ENCODE peak calls at places on chromosome 9, in seven cellular contexts. T is breast epithelium; L is IMR-90; K is fibroblast of mammary gland; H is dorsolateral prefrontal cortex; Q is transverse colon; E is CD8-positive, alpha-beta T cell. Z is an unnamed sample.

GRCh38 chr9:79985276-79985675 is 413.5 kb downstream of the TLE4 start:
- DNase-seq in L (no peak), H (no peak), K (no peak), E (no peak), Q (no peak), T (no peak), Z (no peak)

GRCh38 chr9:20620658-20621552 is 1.4 kb downstream of the MLLT3 start:
- DNase-seq in K (peak; percentile 27), T (peak; percentile 53), E (peak; percentile 66), Q (peak; percentile 48), H (peak; percentile 15), L (peak; percentile 53), Z (peak; percentile 36)

GRCh38 chr9:20197976-20198685 is 409.3 kb upstream of the SLC24A2 start:
- DNase-seq in E (no peak), H (no peak), Q (peak; percentile 65), L (no peak), K (peak; percentile 71), T (no peak), Z (no peak)

GRCh38 chr9:106874657-106875056 is 11.7 kb downstream of the ZNF462 start:
- DNase-seq in Q (no peak), T (no peak), E (no peak), K (peak; percentile 58), L (peak; percentile 50), H (no peak), Z (no peak)

GRCh38 chr9:70021026-70021571 is 22.5 kb upstream of the MAMDC2 start:
- DNase-seq in E (no peak), K (peak; percentile 93), L (peak; percentile 97), T (no peak), H (no peak), Q (no peak), Z (no peak)

GRCh38 chr9:120909904-120910303 is 16.7 kb downstream of the TRAF1 start:
- DNase-seq in K (no peak), T (no peak), H (no peak), E (peak; percentile 74), L (no peak), Q (no peak), Z (no peak)

GRCh38 chr9:123753669-123754307 is 176.1 kb downstream of the DENND1A start:
- DNase-seq in T (no peak), L (no peak), E (no peak), Q (no peak), H (no peak), K (no peak), Z (no peak)

GRCh38 chr9:130820135-130820738 is 14.8 kb upstream of the ABL1 start:
- DNase-seq in E (no peak), H (no peak), L (no peak), K (no peak), Q (no peak), T (no peak), Z (no peak)

GRCh38 chr9:133125706-133126696 is 5.0 kb upstream of the RALGDS start:
- DNase-seq in E (no peak), H (no peak), Q (peak; percentile 45), L (peak; percentile 60), T (no peak), K (peak; percentile 74), Z (no peak)

GRCh38 chr9:121895274-121895835 is 197.8 kb downstream of the TTLL11 start:
- DNase-seq in Q (no peak), K (no peak), H (no peak), L (no peak), T (no peak), E (no peak), Z (no peak)

GRCh38 chr9:123871781-123872180 is 58.1 kb downstream of the DENND1A start:
- DNase-seq in H (no peak), Q (no peak), L (no peak), T (no peak), E (no peak), K (no peak), Z (no peak)

GRCh38 chr9:134895849-134896833 is 15.5 kb downstream of the FCN2 start:
- DNase-seq in E (no peak), L (peak; percentile 75), T (peak; percentile 67), H (no peak), Q (no peak), K (peak; percentile 91), Z (no peak)

GRCh38 chr9:106885451-106885850 is 22.5 kb downstream of the ZNF462 start:
- DNase-seq in T (no peak), E (no peak), Q (no peak), H (no peak), K (peak; percentile 98), L (peak; percentile 95), Z (no peak)

GRCh38 chr9:13351768-13352386 is 72.4 kb upstream of the MPDZ start:
- DNase-seq in K (peak; percentile 74), Q (no peak), T (no peak), H (no peak), E (no peak), L (peak; percentile 65), Z (no peak)

GRCh38 chr9:68653141-68653595 is 51.9 kb upstream of the PIP5K1B start:
- DNase-seq in L (no peak), T (no peak), Q (no peak), E (no peak), H (no peak), K (no peak), Z (no peak)

GRCh38 chr9:25003686-25004085 is 458.0 kb upstream of the IZUMO3 start:
- DNase-seq in T (no peak), E (no peak), H (no peak), Q (no peak), L (no peak), K (no peak), Z (no peak)

GRCh38 chr9:35813434-35814105 is 1.3 kb downstream of the HINT2 start:
- DNase-seq in T (no peak), K (peak; percentile 39), E (no peak), H (no peak), L (peak; percentile 32), Q (no peak), Z (no peak)

GRCh38 chr9:133709716-133710571 is 28.2 kb downstream of the SARDH start:
- DNase-seq in K (no peak), T (no peak), L (no peak), E (no peak), H (no peak), Q (no peak), Z (peak; percentile 11)

GRCh38 chr9:127085186-127085585 is 37.2 kb downstream of the ANGPTL2 start:
- DNase-seq in K (no peak), E (no peak), Q (no peak), H (no peak), T (no peak), L (no peak), Z (no peak)

GRCh38 chr9:127087411-127087810 is 35.0 kb downstream of the ANGPTL2 start:
- DNase-seq in L (no peak), Q (no peak), T (no peak), K (no peak), E (no peak), H (no peak), Z (no peak)

GRCh38 chr9:127087836-127088235 is 34.6 kb downstream of the ANGPTL2 start:
- DNase-seq in L (no peak), Q (no peak), E (no peak), T (no peak), H (no peak), K (no peak), Z (no peak)

GRCh38 chr9:127088724-127089615 is 33.5 kb downstream of the ANGPTL2 start:
- DNase-seq in E (no peak), Q (no peak), L (no peak), H (no peak), T (no peak), K (no peak), Z (no peak)

GRCh38 chr9:127086771-127087170 is 35.7 kb downstream of the ANGPTL2 start:
- DNase-seq in L (no peak), H (no peak), T (no peak), Q (no peak), K (no peak), E (no peak), Z (no peak)
- TF ChIP-seq CTCF in L (no peak), H (no peak), T (no peak), Q (no peak), K (no peak), E (no peak), Z (no peak)

GRCh38 chr9:127501821-127502343 is 50.6 kb downstream of the LRSAM1 start:
- DNase-seq in L (peak; percentile 35), Q (no peak), H (no peak), E (no peak), K (no peak), T (no peak), Z (no peak)

GRCh38 chr9:127502706-127503378 is 51.5 kb downstream of the LRSAM1 start:
- DNase-seq in L (no peak), Q (no peak), H (no peak), K (no peak), E (no peak), T (no peak), Z (no peak)

GRCh38 chr9:127498298-127498697 is 47.0 kb downstream of the LRSAM1 start:
- DNase-seq in L (no peak), K (no peak), H (no peak), Q (no peak), E (no peak), T (no peak), Z (no peak)

GRCh38 chr9:127500399-127500798 is 49.1 kb downstream of the LRSAM1 start:
- DNase-seq in Q (no peak), K (no peak), H (no peak), T (no peak), L (no peak), E (no peak), Z (no peak)

GRCh38 chr9:127500862-127501261 is 49.6 kb downstream of the LRSAM1 start:
- DNase-seq in T (no peak), L (no peak), K (no peak), E (no peak), H (no peak), Q (no peak), Z (no peak)
- TF ChIP-seq CTCF in T (no peak), L (no peak), K (no peak), E (no peak), H (no peak), Q (no peak), Z (no peak)

GRCh38 chr9:111831371-111832108 is 36.8 kb upstream of the SHOC1 start:
- DNase-seq in E (no peak), Q (no peak), K (no peak), L (peak; percentile 33), H (no peak), T (no peak), Z (no peak)

GRCh38 chr9:111832428-111832827 is 37.7 kb upstream of the SHOC1 start:
- DNase-seq in K (no peak), Q (no peak), T (no peak), L (no peak), E (no peak), H (no peak), Z (no peak)

GRCh38 chr9:111825468-111826145 is 30.9 kb upstream of the SHOC1 start:
- DNase-seq in E (no peak), T (no peak), Q (no peak), H (no peak), L (peak; percentile 50), K (peak; percentile 79), Z (no peak)

GRCh38 chr9:111833941-111834340 is 39.2 kb upstream of the SHOC1 start:
- DNase-seq in H (no peak), T (no peak), L (peak; percentile 77), K (peak; percentile 62), E (no peak), Q (no peak), Z (no peak)

GRCh38 chr9:111828193-111828592 is 33.5 kb upstream of the SHOC1 start:
- DNase-seq in Q (no peak), T (no peak), E (no peak), H (no peak), L (no peak), K (peak; percentile 55), Z (no peak)
- TF ChIP-seq CTCF in Q (no peak), T (no peak), E (no peak), H (no peak), L (no peak), K (peak; percentile 26), Z (no peak)

GRCh38 chr9:92438900-92439526 is 14.7 kb upstream of the OMD start:
- DNase-seq in L (peak; percentile 53), Q (no peak), T (no peak), E (no peak), K (peak; percentile 54), H (no peak), Z (no peak)
- TF ChIP-seq CTCF in L (peak; percentile 57), Q (peak; percentile 48), T (no peak), E (peak; percentile 13), K (peak; percentile 36), H (peak; percentile 56), Z (no peak)